ENCODE peak calls at places on chromosomes 2 and 18, in nine cellular contexts. N is lung, Z is thoracic aorta, C is OCI-LY7, E is A549, G is transverse colon, Q is gastrocnemius medialis, M is stomach, K is ovary. I is an unnamed sample.

GRCh38 chr18:47912343-47912742 is 18.1 kb downstream of the SMAD2 start:
- DNase-seq in Q (no peak), M (no peak), E (no peak), Z (no peak), C (no peak), G (no peak), K (no peak), N (no peak), I (no peak)

GRCh38 chr2:185433824-185434223 is 304.8 kb upstream of the FSIP2 start:
- DNase-seq in Z (no peak), C (no peak), G (no peak), K (no peak), N (no peak), E (no peak), M (no peak), Q (no peak), I (no peak)

GRCh38 chr2:71787108-71787415 is 333.7 kb downstream of the DYSF start:
- DNase-seq in C (no peak), Z (no peak), G (no peak), K (no peak), N (no peak), M (no peak), Q (no peak), E (no peak), I (no peak)

GRCh38 chr2:100365434-100365833 is 43.1 kb upstream of the LONRF2 start:
- DNase-seq in Q (peak; percentile 60), G (no peak), N (peak; percentile 62), Z (no peak), C (no peak), K (no peak), M (peak; percentile 44), E (peak; percentile 62), I (no peak)

GRCh38 chr18:12946549-12947354 is 1.1 kb upstream of the SEH1L start:
- DNase-seq in N (no peak), G (peak; percentile 47), M (peak; percentile 26), Z (no peak), Q (peak; percentile 6), E (peak; percentile 58), C (peak; percentile 35), K (peak; percentile 68), I (no peak)

GRCh38 chr2:83017366-83018090 is 1441.6 kb downstream of the SUCLG1 start:
- DNase-seq in Z (no peak), N (no peak), C (no peak), E (no peak), Q (no peak), K (no peak), M (no peak), G (no peak), I (no peak)

GRCh38 chr18:75209129-75209951 is at the start of gene PTGR3:
- DNase-seq in G (peak; percentile 87), E (peak; percentile 83), Q (peak; percentile 82), K (peak; percentile 89), M (peak; percentile 78), Z (peak; percentile 60), C (peak; percentile 70), N (peak; percentile 89), I (peak; percentile 94)

GRCh38 chr2:35651688-35652323 is 703.8 kb upstream of the CRIM1 start:
- DNase-seq in K (no peak), M (no peak), C (no peak), E (no peak), Q (no peak), G (no peak), Z (no peak), N (no peak), I (no peak)

GRCh38 chr2:99982744-99983143 is 159.6 kb downstream of the AFF3 start:
- DNase-seq in M (no peak), E (no peak), G (no peak), C (no peak), N (no peak), Q (no peak), K (no peak), Z (no peak), I (no peak)

GRCh38 chr18:13464432-13465125 is 246.0 kb downstream of the LDLRAD4 start:
- DNase-seq in N (peak; percentile 59), Z (no peak), G (peak; percentile 59), E (no peak), C (peak; percentile 91), M (peak; percentile 39), Q (peak; percentile 23), K (no peak), I (peak; percentile 69)

GRCh38 chr2:191228861-191229260 is 16.3 kb upstream of the MYO1B start:
- DNase-seq in G (peak; percentile 17), M (peak; percentile 57), E (no peak), Z (no peak), K (no peak), C (no peak), Q (peak; percentile 46), N (no peak), I (peak; percentile 67)

GRCh38 chr18:59268722-59269562 is 4.3 kb downstream of the RAX start:
- DNase-seq in Q (no peak), M (no peak), Z (no peak), N (no peak), E (peak; percentile 58), K (no peak), C (no peak), G (no peak), I (no peak)

GRCh38 chr18:59271606-59272220 is 1.5 kb downstream of the RAX start:
- DNase-seq in C (no peak), E (no peak), M (no peak), G (no peak), Z (no peak), Q (no peak), N (no peak), K (no peak), I (no peak)

GRCh38 chr18:59270689-59271257 is 2.5 kb downstream of the RAX start:
- DNase-seq in E (no peak), G (no peak), Q (no peak), Z (no peak), N (no peak), M (no peak), C (no peak), K (no peak), I (no peak)

GRCh38 chr18:59268127-59268721 is 5.0 kb downstream of the RAX start:
- DNase-seq in Q (no peak), Z (no peak), E (no peak), G (no peak), M (no peak), N (no peak), C (no peak), K (no peak), I (no peak)

GRCh38 chr18:59269563-59270214 is 3.6 kb downstream of the RAX start:
- DNase-seq in E (no peak), N (no peak), M (no peak), Z (no peak), K (no peak), Q (no peak), G (no peak), C (no peak), I (no peak)
- H3K4me1 ChIP-seq in E (no peaks in the 10 kb centered on the region), N (no peaks in the 10 kb centered on the region), M (peaks cover 65% of the 10 kb centered on the region), Z (peaks cover 10% of the 10 kb centered on the region), K (peaks cover 2% of the 10 kb centered on the region), Q (peaks cover 6% of the 10 kb centered on the region), G (peaks cover 34% of the 10 kb centered on the region), C (no peaks in the 10 kb centered on the region), I (peaks cover 11% of the 10 kb centered on the region)

DNA sequence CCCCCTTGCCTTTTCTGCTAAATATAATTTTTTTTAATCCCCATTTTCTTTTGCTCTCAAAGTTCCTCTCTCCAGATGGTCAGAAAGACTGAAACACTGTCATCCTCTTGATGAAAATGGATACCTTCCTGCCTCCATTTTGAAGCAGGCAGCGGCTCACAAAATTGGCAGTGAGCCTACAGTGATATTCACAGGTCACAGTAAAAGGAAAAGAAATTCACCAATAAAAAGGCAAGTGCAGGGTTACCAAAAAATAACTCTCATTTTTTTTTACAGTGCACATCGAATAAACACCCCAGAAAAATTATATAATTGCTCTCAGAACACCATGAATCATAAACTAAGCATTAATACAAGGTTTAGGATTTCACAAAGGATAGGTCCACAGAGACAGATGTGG is 307.5 kb downstream of the TCF4 start:
- DNase-seq in N (no peak), E (no peak), K (no peak), Z (no peak), C (no peak), G (no peak), Q (no peak), M (no peak), I (no peak)
- TF ChIP-seq CTCF in N (no peak), E (no peak), K (no peak), Z (no peak), C (no peak), G (no peak), Q (no peak), M (no peak), I (no peak)

DNA sequence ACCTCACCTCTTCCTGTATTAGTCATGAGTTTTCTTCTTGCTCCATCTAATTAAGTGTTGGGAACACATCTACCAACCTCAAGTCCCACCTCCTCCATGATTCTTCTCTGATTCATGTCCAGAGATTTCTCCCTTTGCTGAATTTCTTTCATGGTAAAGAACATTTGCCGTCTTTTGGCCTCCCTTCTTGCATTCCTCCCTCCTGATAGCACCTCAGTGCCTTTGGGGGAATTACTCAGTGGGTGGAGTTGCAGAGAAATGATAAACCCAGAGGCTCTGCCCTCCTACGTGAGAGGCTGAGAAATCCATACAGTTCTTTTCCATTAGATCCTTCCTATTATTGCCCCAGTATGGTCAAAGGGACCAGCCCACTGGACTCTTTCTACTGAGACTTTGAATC is 651.9 kb downstream of the SLC4A3 start:
- DNase-seq in N (no peak), M (no peak), G (no peak), Q (no peak), K (no peak), E (peak; percentile 62), C (no peak), Z (no peak), I (no peak)
- H3K4me1 ChIP-seq in N (no peaks in the 10 kb centered on the region), M (peaks cover 27% of the 10 kb centered on the region), G (no peaks in the 10 kb centered on the region), Q (no peaks in the 10 kb centered on the region), K (peaks cover 2% of the 10 kb centered on the region), E (peaks cover 52% of the 10 kb centered on the region), C (no peaks in the 10 kb centered on the region), Z (peaks cover 13% of the 10 kb centered on the region), I (no peaks in the 10 kb centered on the region)

GRCh38 chr2:238174291-238174690 is 15.5 kb downstream of the ERFE start:
- DNase-seq in N (no peak), C (no peak), K (no peak), E (no peak), G (no peak), M (no peak), Q (no peak), Z (no peak), I (no peak)

GRCh38 chr2:238171575-238172187 is 12.9 kb downstream of the ERFE start:
- DNase-seq in G (no peak), Z (no peak), M (no peak), N (no peak), Q (no peak), C (no peak), E (no peak), K (no peak), I (no peak)

GRCh38 chr2:238174701-238175100 is 15.9 kb downstream of the ERFE start:
- DNase-seq in E (no peak), Q (no peak), N (no peak), K (no peak), Z (no peak), G (peak; percentile 44), M (no peak), C (no peak), I (no peak)

GRCh38 chr2:238172439-238172838 is 13.7 kb downstream of the ERFE start:
- DNase-seq in K (no peak), E (no peak), N (no peak), Q (no peak), M (no peak), Z (no peak), C (no peak), G (no peak), I (no peak)

DNA sequence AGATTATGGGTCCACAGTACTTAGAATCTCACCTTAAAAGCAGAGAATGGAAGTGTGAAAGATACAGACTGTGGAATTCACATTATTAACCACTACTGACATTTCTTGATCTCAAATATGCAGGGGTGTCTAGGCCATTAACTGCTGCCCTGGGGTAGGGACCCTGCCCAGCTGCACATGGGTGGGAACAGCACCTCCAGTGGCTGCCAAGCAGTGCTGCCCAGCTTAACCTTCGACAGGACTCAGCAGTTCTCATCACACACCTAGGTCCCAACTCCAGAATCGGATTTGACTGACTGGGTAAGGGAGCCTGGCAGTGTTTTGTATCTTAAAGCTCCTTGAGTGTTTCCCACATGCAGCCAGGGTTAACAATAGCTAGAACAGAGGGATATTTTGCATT is 14.9 kb downstream of the ERFE start:
- DNase-seq in K (no peak), M (no peak), C (peak; percentile 18), Z (no peak), N (no peak), E (no peak), Q (no peak), G (no peak), I (no peak)
- TF ChIP-seq CTCF in K (no peak), M (no peak), C (peak; percentile 63), Z (no peak), N (no peak), E (no peak), Q (no peak), G (no peak), I (no peak)